ENCODE peak calls at places on chromosomes 12 and 14, in five cellular contexts. A, G, M, N and D are unnamed samples.

GRCh38 chr14:32968972-32969544 is 30.4 kb downstream of the NPAS3 start:
- DNase-seq in N (no peak), M (no peak), G (no peak), A (no peak), D (no peak)

GRCh38 chr14:106044515-106044914 is 518.1 kb downstream of the TMEM121 start:
- DNase-seq in M (no peak), A (no peak), G (no peak), N (no peak), D (no peak)

GRCh38 chr14:74019743-74020142 is 594 bp downstream of the BBOF1 start:
- DNase-seq in A (no peak), M (peak; percentile 74), N (peak; percentile 60), G (no peak), D (peak; percentile 13)

GRCh38 chr14:34711169-34711568 is 3.2 kb downstream of the CFL2 start:
- DNase-seq in N (peak; percentile 94), M (peak; percentile 91), A (no peak), G (no peak), D (peak; percentile 79)

GRCh38 chr12:9730591-9730990 is 2.3 kb downstream of the CLECL1 start:
- DNase-seq in A (no peak), M (no peak), G (no peak), N (no peak), D (no peak)

GRCh38 chr12:92030618-92031017 is 115.0 kb downstream of the BTG1 start:
- DNase-seq in A (no peak), N (peak; percentile 24), M (peak; percentile 46), G (no peak), D (no peak)

GRCh38 chr12:115102450-115102849 is 418.5 kb upstream of the TBX3 start:
- DNase-seq in G (no peak), M (no peak), A (no peak), N (no peak), D (no peak)

GRCh38 chr12:57724936-57725740 is 13.4 kb downstream of the AGAP2 start:
- DNase-seq in M (no peak), A (no peak), N (no peak), G (no peak), D (no peak)

GRCh38 chr12:125292700-125293099 is 227.5 kb downstream of the AACS start:
- DNase-seq in M (no peak), N (no peak), A (no peak), G (no peak), D (no peak)

GRCh38 chr14:105974902-105975301 is 448.5 kb downstream of the TMEM121 start:
- DNase-seq in A (peak; percentile 0), G (no peak), M (no peak), N (no peak), D (peak; percentile 21)

GRCh38 chr14:79809849-79810612 is 401.3 kb downstream of the DIO2 start:
- DNase-seq in G (no peak), M (peak; percentile 33), N (peak; percentile 41), A (peak; percentile 57), D (no peak)

GRCh38 chr12:29073631-29074239 is 75.3 kb upstream of the FAR2 start:
- DNase-seq in G (no peak), M (peak; percentile 61), N (peak; percentile 49), A (peak; percentile 57), D (peak; percentile 6)

GRCh38 chr12:104219908-104220404 is 4.4 kb downstream of the TXNRD1 start:
- DNase-seq in M (peak; percentile 92), A (peak; percentile 88), G (no peak), N (peak; percentile 83), D (peak; percentile 97)

GRCh38 chr12:12620730-12621315 is 9.1 kb downstream of the CREBL2 start:
- DNase-seq in G (no peak), M (no peak), N (no peak), A (no peak), D (no peak)

GRCh38 chr12:15495742-15496141 is 173.4 kb downstream of the PTPRO start:
- DNase-seq in A (no peak), N (no peak), G (no peak), M (no peak), D (no peak)

GRCh38 chr12:30640392-30640791 is 55.3 kb downstream of the IPO8 start:
- DNase-seq in A (no peak), N (no peak), G (no peak), M (no peak), D (no peak)

GRCh38 chr12:109963743-109964429 is 32.3 kb downstream of the GIT2 start:
- DNase-seq in G (no peak), N (peak; percentile 73), M (peak; percentile 55), A (no peak), D (no peak)

GRCh38 chr14:63394856-63395255 is 76.1 kb upstream of the GPHB5 start:
- DNase-seq in M (peak; percentile 15), N (peak; percentile 19), G (no peak), A (no peak), D (peak; percentile 56)

GRCh38 chr12:115920395-115921183 is 356.9 kb downstream of the MED13L start:
- DNase-seq in A (no peak), G (no peak), M (no peak), N (peak; percentile 31), D (peak; percentile 40)

GRCh38 chr12:12704593-12705230 is 8.7 kb upstream of the GPR19 start:
- DNase-seq in N (peak; percentile 95), A (peak; percentile 96), G (peak; percentile 73), M (peak; percentile 93), D (peak; percentile 88)

GRCh38 chr12:1640630-1641234 is 11.7 kb downstream of the WNT5B start:
- DNase-seq in M (no peak), N (no peak), A (no peak), G (no peak), D (no peak)

GRCh38 chr14:78446807-78447206 is 276.6 kb downstream of the NRXN3 start:
- DNase-seq in M (no peak), N (no peak), A (peak; percentile 75), G (peak; percentile 32), D (no peak)

GRCh38 chr12:120886194-120887018 is 17.8 kb downstream of the SPPL3 start:
- DNase-seq in M (no peak), G (no peak), A (no peak), N (no peak), D (no peak)

GRCh38 chr14:97379091-97379531 is 581.9 kb downstream of the VRK1 start:
- DNase-seq in A (peak; percentile 42), N (no peak), M (no peak), G (peak; percentile 42), D (no peak)
- H2BK5ac ChIP-seq in A (no peak overlapping the region), N (no peak overlapping the region), M (no peak overlapping the region), G (no peak overlapping the region), D (no peak overlapping the region)

GRCh38 chr12:56530390-56531055 is 8.9 kb downstream of the RBMS2 start:
- DNase-seq in N (peak; percentile 41), M (peak; percentile 78), G (no peak), A (no peak), D (no peak)
- H2BK5ac ChIP-seq in N (peak overlapping the region; percentile 68), M (no peak overlapping the region), G (no peak overlapping the region), A (no peak overlapping the region), D (no peak overlapping the region)

GRCh38 chr12:4240161-4240783 is 33.3 kb upstream of the CCND2 start:
- DNase-seq in N (no peak), M (no peak), A (no peak), G (no peak), D (no peak)
- H2BK5ac ChIP-seq in N (no peak overlapping the region), M (no peak overlapping the region), A (no peak overlapping the region), G (no peak overlapping the region), D (no peak overlapping the region)

DNA sequence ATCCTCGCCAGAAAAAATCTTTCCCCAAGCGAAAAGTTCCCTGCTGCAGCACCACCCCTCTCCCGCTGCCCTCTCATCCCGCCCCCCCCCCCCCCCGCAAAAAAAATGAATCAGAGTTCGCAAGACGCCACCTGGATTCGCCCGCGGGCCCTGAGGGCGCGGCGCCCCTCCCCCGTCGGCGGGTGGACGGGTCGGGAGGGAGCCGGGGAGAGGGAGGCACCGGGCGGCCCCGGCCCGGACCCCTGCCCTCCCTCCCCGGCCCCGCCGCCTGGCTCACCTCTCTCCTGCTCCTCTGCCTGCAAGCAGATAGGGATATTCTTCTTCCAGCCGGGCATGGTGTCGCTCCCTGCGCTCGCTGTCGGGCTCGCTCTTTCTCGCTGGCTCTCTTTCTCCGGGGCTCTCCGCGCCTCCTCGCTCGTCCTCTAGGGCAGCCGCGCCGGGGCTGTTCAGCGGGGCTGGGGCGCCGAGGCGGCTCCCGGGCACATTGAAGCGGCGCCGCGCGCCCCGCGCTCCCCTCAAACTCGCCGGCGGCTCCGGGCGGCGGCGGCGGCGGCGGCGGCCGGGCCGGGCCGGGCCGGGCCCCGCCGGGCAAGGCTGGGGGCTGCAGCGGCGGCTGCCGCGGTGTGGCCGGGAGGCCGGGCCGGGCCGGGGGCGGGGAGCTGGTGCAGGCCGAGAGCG is 200.2 kb upstream of the CAND1 start:
- DNase-seq in N (peak; percentile 7), A (peak; percentile 86), G (peak; percentile 74), M (peak; percentile 46), D (peak; percentile 63)
- H2BK5ac ChIP-seq in N (no peak overlapping the region), A (no peak overlapping the region), G (no peak overlapping the region), M (no peak overlapping the region), D (peak overlapping the region; percentile 59)

GRCh38 chr14:97624985-97625384 is 827.8 kb downstream of the VRK1 start:
- DNase-seq in A (no peak), M (no peak), G (no peak), N (no peak), D (no peak)

GRCh38 chr14:97618917-97619690 is 821.9 kb downstream of the VRK1 start:
- DNase-seq in N (no peak), A (no peak), M (no peak), G (no peak), D (no peak)

GRCh38 chr14:97618401-97618800 is 821.2 kb downstream of the VRK1 start:
- DNase-seq in G (no peak), N (no peak), A (no peak), M (no peak), D (no peak)

GRCh38 chr14:97625512-97625911 is 828.3 kb downstream of the VRK1 start:
- DNase-seq in M (no peak), N (no peak), A (no peak), G (no peak), D (no peak)

GRCh38 chr14:97620071-97620470 is 822.9 kb downstream of the VRK1 start:
- DNase-seq in G (no peak), A (peak; percentile 67), N (no peak), M (no peak), D (no peak)
- H2BK5ac ChIP-seq in G (no peak overlapping the region), A (no peak overlapping the region), N (no peak overlapping the region), M (no peak overlapping the region), D (no peak overlapping the region)

GRCh38 chr14:64704743-64705405 is 650 bp downstream of the PLEKHG3 start:
- DNase-seq in A (peak; percentile 39), G (no peak), N (peak; percentile 15), M (peak; percentile 56), D (peak; percentile 50)
- H2BK5ac ChIP-seq in A (peak overlapping the region; percentile 74), G (no peak overlapping the region), N (no peak overlapping the region), M (peak overlapping the region; percentile 97), D (peak overlapping the region; percentile 99)

DNA sequence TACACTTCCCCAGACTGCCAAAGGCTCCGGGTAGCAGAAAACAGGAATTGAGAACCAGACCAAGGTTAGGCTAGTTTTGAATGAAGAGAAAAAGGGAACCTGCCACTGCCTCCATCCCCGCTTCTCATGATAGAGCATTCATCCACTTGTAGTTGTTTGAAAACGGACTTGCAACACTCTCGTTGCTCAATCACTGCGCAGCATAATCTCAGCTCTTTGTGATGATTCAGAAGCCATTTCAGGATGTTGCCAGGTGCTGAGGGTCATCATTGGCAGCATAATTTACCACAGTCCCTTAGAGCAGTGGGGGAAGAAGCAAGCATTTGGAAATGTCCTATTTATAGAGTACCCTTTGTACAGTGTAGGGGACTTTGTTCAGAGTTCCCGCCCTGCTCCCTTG is 25.6 kb downstream of the KCNK13 start:
- DNase-seq in M (peak; percentile 29), N (peak; percentile 58), G (no peak), A (no peak), D (peak; percentile 84)
- H2BK5ac ChIP-seq in M (no peak overlapping the region), N (no peak overlapping the region), G (no peak overlapping the region), A (no peak overlapping the region), D (no peak overlapping the region)